ENCODE peak calls at places on chromosomes 3 and 15, in eight cellular contexts. J is choroid plexus epithelial cell; S is astrocyte of the cerebellum; B is aorta; T is NCI-H1105 treated with DMSO at 0.1 percent for 48 hours; G is stimulated activated CD8-positive, alpha-beta memory T cell treated with anti-CD3 and anti-CD28 coated beads, Interleukin-4, amount 100 ng/mL, for 4 hours; P is activated T-helper 1 cell treated with Interleukin-2 at 50 U/mL for 16 hours; R is activated CD8-positive, alpha-beta memory T cell treated with anti-CD3 and anti-CD28 coated beads for 48 hours. Z is an unnamed sample.

GRCh38 chr3:127800508-127800907 is 21.8 kb downstream of the MGLL start:
- DNase-seq in J (peak), S (peak), B (no peak), T (no peak), G (no peak), P (no peak), R (no peak), Z (no peak)

GRCh38 chr15:23039917-23040281 is 530 bp upstream of the TUBGCP5 start:
- DNase-seq in J (no peak), S (no peak), B (peak), T (no peak), G (no peak), P (no peak), R (no peak), Z (no peak)

GRCh38 chr15:64092075-64092820 is 1.4 kb downstream of the CIAO2A start:
- DNase-seq in J (no peak), S (no peak), B (no peak), T (no peak), G (no peak), P (no peak), R (no peak), Z (no peak)

GRCh38 chr3:139561959-139562676 is 22.6 kb upstream of the RBP1 start:
- DNase-seq in J (peak), S (peak), B (no peak), T (peak), G (no peak), P (no peak), R (no peak), Z (no peak)

GRCh38 chr3:142866841-142867631 is 21.8 kb downstream of the PCOLCE2 start:
- DNase-seq in J (peak), S (no peak), B (no peak), T (peak), G (no peak), P (no peak), R (no peak), Z (no peak)

GRCh38 chr3:54756330-54756731 is 171.5 kb downstream of the LRTM1 start:
- DNase-seq in J (peak), S (peak), B (no peak), T (no peak), G (no peak), P (no peak), R (no peak), Z (no peak)

GRCh38 chr3:169847896-169848295 is 21.8 kb downstream of the LRRC31 start:
- DNase-seq in J (no peak), S (no peak), B (no peak), T (peak), G (no peak), P (no peak), R (no peak), Z (no peak)

GRCh38 chr15:85763557-85764303 is 31.0 kb downstream of the KLHL25 start:
- DNase-seq in J (no peak), S (no peak), B (no peak), T (no peak), G (no peak), P (no peak), R (no peak), Z (no peak)